ENCODE peak calls at places on chromosomes 11 and 22, in nine cellular contexts. E is activated CD4-positive, alpha-beta T cell treated with anti-CD3 and anti-CD28 coated beads for 24 hours; I is nucleus accumbens; L is NCI-H774; C is lower leg skin; W is esophagus squamous epithelium; D is MM.1S; R is SW480; J is RWPE1. B is an unnamed sample.

GRCh38 chr11:79768343-79768742 is 327.5 kb upstream of the TENM4 start:
- DNase-seq in E (no peak), I (no peak), L (no peak), C (no peak), W (no peak), D (no peak), R (no peak), J (no peak), B (no peak)

GRCh38 chr22:19827341-19828034 is 27.2 kb downstream of the GNB1L start:
- DNase-seq in E (no peak), I (no peak), L (no peak), C (no peak), W (no peak), D (no peak), R (no peak), J (no peak), B (no peak)

GRCh38 chr11:111359223-111360149 is 19.6 kb downstream of the POU2AF1 start:
- DNase-seq in E (no peak), I (no peak), L (no peak), C (no peak), W (no peak), D (no peak), R (no peak), J (no peak), B (peak; percentile 43)

GRCh38 chr22:50260801-50261614 is 475 bp downstream of the MAPK12 start:
- DNase-seq in E (no peak), I (peak; percentile 37), L (no peak), C (no peak), W (no peak), D (peak; percentile 54), R (no peak), J (no peak), B (peak; percentile 70)

GRCh38 chr22:38782402-38783094 is 11.4 kb downstream of the DNAL4 start:
- DNase-seq in E (no peak), I (no peak), L (no peak), C (no peak), W (no peak), D (no peak), R (no peak), J (no peak), B (no peak)

GRCh38 chr11:31812392-31813241 is 1.5 kb upstream of the PAX6 start:
- DNase-seq in E (no peak), I (no peak), L (no peak), C (peak; percentile 82), W (no peak), D (peak; percentile 42), R (peak; percentile 56), J (no peak), B (no peak)

GRCh38 chr11:86676010-86676409 is 3.6 kb upstream of the ME3 start:
- DNase-seq in E (no peak), I (no peak), L (no peak), C (no peak), W (no peak), D (no peak), R (no peak), J (no peak), B (no peak)

GRCh38 chr11:90223248-90223585 is 368 bp upstream of the CHORDC1 start:
- DNase-seq in E (no peak), I (no peak), L (no peak), C (no peak), W (no peak), D (no peak), R (no peak), J (no peak), B (no peak)

GRCh38 chr11:11010624-11011127 is 152.8 kb upstream of the ZBED5 start:
- DNase-seq in E (no peak), I (no peak), L (no peak), C (no peak), W (no peak), D (no peak), R (peak; percentile 56), J (peak; percentile 18), B (no peak)

GRCh38 chr11:79174045-79175008 is 266.5 kb downstream of the TENM4 start:
- DNase-seq in E (no peak), I (no peak), L (no peak), C (no peak), W (no peak), D (no peak), R (no peak), J (no peak), B (no peak)

GRCh38 chr11:10730151-10730550 is 20.9 kb upstream of the CTR9 start:
- DNase-seq in E (no peak), I (no peak), L (no peak), C (peak; percentile 57), W (no peak), D (no peak), R (no peak), J (no peak), B (no peak)

GRCh38 chr22:38176170-38176741 is 5.4 kb downstream of the PLA2G6 start:
- DNase-seq in E (no peak), I (no peak), L (no peak), C (peak; percentile 96), W (peak; percentile 40), D (no peak), R (no peak), J (no peak), B (peak; percentile 63)

GRCh38 chr22:48245119-48245485 is 1482.7 kb downstream of the TBC1D22A start:
- DNase-seq in E (no peak), I (no peak), L (no peak), C (no peak), W (no peak), D (no peak), R (peak; percentile 70), J (no peak), B (no peak)

GRCh38 chr11:1831338-1832180 is 3.2 kb upstream of the SYT8 start:
- DNase-seq in E (no peak), I (no peak), L (no peak), C (no peak), W (no peak), D (no peak), R (no peak), J (no peak), B (no peak)